ENCODE peak calls at places on chromosomes 12 and 14, in eight cellular contexts. Q, P, C, U, F, D, K and J are unnamed samples.

GRCh38 chr12:116687888-116688287 is 50.0 kb downstream of the SPRING1 start:
- DNase-seq in Q (peak), P (peak), C (peak), U (no peak), F (peak), D (no peak), K (peak), J (peak)

GRCh38 chr12:68016136-68016535 is 26.9 kb downstream of the IFNG-AS1 start:
- DNase-seq in Q (no peak), P (no peak), C (no peak), U (no peak), F (no peak), D (no peak), K (no peak), J (no peak)

GRCh38 chr12:5633102-5633501 is 201.2 kb downstream of the NTF3 start:
- DNase-seq in Q (no peak), P (no peak), C (no peak), U (no peak), F (no peak), D (no peak), K (no peak), J (no peak)

GRCh38 chr12:57735952-57736742 is 2.4 kb downstream of the AGAP2 start:
- DNase-seq in Q (peak), P (peak), C (no peak), U (no peak), F (peak), D (no peak), K (no peak), J (no peak)

GRCh38 chr12:108640802-108641445 is 7.2 kb upstream of the SELPLG start:
- DNase-seq in Q (peak), P (peak), C (no peak), U (no peak), F (peak), D (no peak), K (no peak), J (no peak)

GRCh38 chr12:14952295-14952995 is 9.0 kb downstream of the ARHGDIB start:
- DNase-seq in Q (no peak), P (peak), C (peak), U (peak), F (no peak), D (peak), K (no peak), J (no peak)

GRCh38 chr14:63986789-63987533 is 134.2 kb downstream of the SYNE2 start:
- DNase-seq in Q (no peak), P (peak), C (no peak), U (no peak), F (no peak), D (peak), K (no peak), J (no peak)

GRCh38 chr12:100404769-100405407 is 48.0 kb downstream of the SLC17A8 start:
- DNase-seq in Q (peak), P (peak), C (peak), U (no peak), F (no peak), D (peak), K (no peak), J (no peak)

GRCh38 chr14:92649066-92649465 is 99.4 kb downstream of the LGMN start:
- DNase-seq in Q (no peak), P (no peak), C (no peak), U (no peak), F (no peak), D (no peak), K (no peak), J (no peak)

GRCh38 chr12:62720661-62721330 is 214.2 kb downstream of the PPM1H start:
- DNase-seq in Q (no peak), P (peak), C (no peak), U (no peak), F (no peak), D (peak), K (no peak), J (no peak)

GRCh38 chr14:35223927-35224326 is 68.3 kb upstream of the PSMA6 start:
- DNase-seq in Q (no peak), P (peak), C (no peak), U (no peak), F (no peak), D (no peak), K (no peak), J (no peak)

GRCh38 chr12:49358548-49359141 is 8.6 kb upstream of the SPATS2 start:
- DNase-seq in Q (peak), P (peak), C (peak), U (no peak), F (no peak), D (no peak), K (no peak), J (no peak)

GRCh38 chr12:17097674-17098073 is 491.7 kb upstream of the LMO3 start:
- DNase-seq in Q (no peak), P (no peak), C (no peak), U (no peak), F (no peak), D (no peak), K (peak), J (no peak)